ENCODE peak calls at places on chromosomes 5 and 9, in seven cellular contexts. One of them, this sample, is unnamed.

GRCh38 chr9:116152941-116153764 is 438 bp upstream of the PAPPA start:
- DNase-seq in neuronal stem cell: peak; percentile 36
- DNase-seq in IMR-90: peak; percentile 85
- DNase-seq in mesenchymal stem cell: peak; percentile 92
- DNase-seq in H9: peak; percentile 45
- DNase-seq in H1: no peak
- DNase-seq in mesendoderm: peak; percentile 54
- DNase-seq in this sample: peak; percentile 62

GRCh38 chr5:143318270-143318669 is 85.2 kb downstream of the NR3C1 start:
- DNase-seq in mesendoderm: no peak
- DNase-seq in neuronal stem cell: no peak
- DNase-seq in H9: no peak
- DNase-seq in IMR-90: no peak
- DNase-seq in H1: no peak
- DNase-seq in mesenchymal stem cell: no peak
- DNase-seq in this sample: no peak

GRCh38 chr5:177445052-177446016 is 1.3 kb upstream of the PRR7 start:
- DNase-seq in mesenchymal stem cell: no peak
- DNase-seq in H9: no peak
- DNase-seq in IMR-90: no peak
- DNase-seq in neuronal stem cell: no peak
- DNase-seq in mesendoderm: no peak
- DNase-seq in H1: no peak
- DNase-seq in this sample: no peak

GRCh38 chr9:100911273-100911672 is 117.3 kb upstream of the PLPPR1 start:
- DNase-seq in H9: no peak
- DNase-seq in neuronal stem cell: no peak
- DNase-seq in mesenchymal stem cell: no peak
- DNase-seq in IMR-90: no peak
- DNase-seq in H1: no peak
- DNase-seq in mesendoderm: no peak
- DNase-seq in this sample: no peak

GRCh38 chr5:66863343-66864170 is 267.4 kb downstream of the MAST4 start:
- DNase-seq in IMR-90: no peak
- DNase-seq in mesenchymal stem cell: no peak
- DNase-seq in neuronal stem cell: no peak
- DNase-seq in mesendoderm: peak; percentile 77
- DNase-seq in H1: no peak
- DNase-seq in H9: no peak
- DNase-seq in this sample: no peak

GRCh38 chr5:148860599-148860998 is 34.2 kb downstream of the ADRB2 start:
- DNase-seq in mesenchymal stem cell: no peak
- DNase-seq in IMR-90: peak; percentile 62
- DNase-seq in neuronal stem cell: no peak
- DNase-seq in mesendoderm: no peak
- DNase-seq in H1: no peak
- DNase-seq in H9: no peak
- DNase-seq in this sample: peak; percentile 83

GRCh38 chr5:1227669-1228068 is 2.5 kb downstream of the SLC6A18 start:
- DNase-seq in neuronal stem cell: no peak
- DNase-seq in mesenchymal stem cell: no peak
- DNase-seq in H9: no peak
- DNase-seq in H1: no peak
- DNase-seq in mesendoderm: no peak
- DNase-seq in IMR-90: peak; percentile 5
- DNase-seq in this sample: no peak

GRCh38 chr5:635321-636055 is 23.3 kb downstream of the CEP72 start:
- DNase-seq in mesendoderm: no peak
- DNase-seq in H1: peak; percentile 29
- DNase-seq in neuronal stem cell: no peak
- DNase-seq in IMR-90: no peak
- DNase-seq in mesenchymal stem cell: no peak
- DNase-seq in H9: no peak
- DNase-seq in this sample: peak; percentile 99

GRCh38 chr9:103802068-103802467 is 292.0 kb upstream of the SMC2 start:
- DNase-seq in IMR-90: no peak
- DNase-seq in H1: no peak
- DNase-seq in neuronal stem cell: no peak
- DNase-seq in mesendoderm: no peak
- DNase-seq in H9: no peak
- DNase-seq in mesenchymal stem cell: no peak
- DNase-seq in this sample: no peak

GRCh38 chr5:4208537-4208936 is 612.9 kb downstream of the IRX1 start:
- DNase-seq in H1: no peak
- DNase-seq in H9: no peak
- DNase-seq in neuronal stem cell: no peak
- DNase-seq in mesenchymal stem cell: no peak
- DNase-seq in mesendoderm: no peak
- DNase-seq in IMR-90: no peak
- DNase-seq in this sample: no peak

GRCh38 chr9:109715340-109715739 is 64.7 kb upstream of the PALM2AKAP2 start:
- DNase-seq in mesendoderm: peak; percentile 6
- DNase-seq in IMR-90: no peak
- DNase-seq in neuronal stem cell: no peak
- DNase-seq in H9: no peak
- DNase-seq in mesenchymal stem cell: no peak
- DNase-seq in H1: no peak
- DNase-seq in this sample: no peak

GRCh38 chr9:91177661-91178280 is 183.9 kb downstream of the AUH start:
- DNase-seq in H1: peak; percentile 24
- DNase-seq in neuronal stem cell: no peak
- DNase-seq in IMR-90: peak; percentile 65
- DNase-seq in mesendoderm: no peak
- DNase-seq in H9: no peak
- DNase-seq in mesenchymal stem cell: no peak
- DNase-seq in this sample: no peak

GRCh38 chr9:1454980-1455367 is 404.8 kb downstream of the DMRT2 start:
- DNase-seq in mesenchymal stem cell: no peak
- DNase-seq in H1: no peak
- DNase-seq in neuronal stem cell: no peak
- DNase-seq in mesendoderm: no peak
- DNase-seq in IMR-90: no peak
- DNase-seq in H9: no peak
- DNase-seq in this sample: no peak

GRCh38 chr9:108599571-108599970 is 256.2 kb downstream of the ACTL7B start:
- DNase-seq in mesenchymal stem cell: no peak
- DNase-seq in mesendoderm: no peak
- DNase-seq in IMR-90: no peak
- DNase-seq in H1: no peak
- DNase-seq in neuronal stem cell: no peak
- DNase-seq in H9: no peak
- DNase-seq in this sample: no peak

GRCh38 chr5:153959134-153959957 is 79.4 kb downstream of the FAM114A2 start:
- DNase-seq in H9: peak; percentile 82
- DNase-seq in H1: peak; percentile 61
- DNase-seq in mesenchymal stem cell: peak; percentile 46
- DNase-seq in IMR-90: peak; percentile 45
- DNase-seq in mesendoderm: peak; percentile 98
- DNase-seq in neuronal stem cell: peak; percentile 63
- DNase-seq in this sample: peak; percentile 51

GRCh38 chr5:128197911-128198522 is 114.5 kb downstream of the SLC12A2 start:
- DNase-seq in mesenchymal stem cell: no peak
- DNase-seq in mesendoderm: no peak
- DNase-seq in neuronal stem cell: no peak
- DNase-seq in IMR-90: no peak
- DNase-seq in H9: no peak
- DNase-seq in H1: no peak
- DNase-seq in this sample: no peak

GRCh38 chr5:115324021-115324420 is 27.6 kb upstream of the CCDC112 start:
- DNase-seq in H9: no peak
- DNase-seq in H1: no peak
- DNase-seq in IMR-90: peak; percentile 8
- DNase-seq in mesendoderm: no peak
- DNase-seq in neuronal stem cell: no peak
- DNase-seq in mesenchymal stem cell: no peak
- DNase-seq in this sample: no peak

GRCh38 chr5:108260858-108261170 is 121.1 kb downstream of the FBXL17 start:
- DNase-seq in H9: no peak
- DNase-seq in H1: no peak
- DNase-seq in mesendoderm: no peak
- DNase-seq in IMR-90: no peak
- DNase-seq in mesenchymal stem cell: no peak
- DNase-seq in neuronal stem cell: no peak
- DNase-seq in this sample: no peak

GRCh38 chr5:180119886-180120220 is 48.3 kb upstream of the RNF130 start:
- DNase-seq in mesenchymal stem cell: no peak
- DNase-seq in H9: no peak
- DNase-seq in neuronal stem cell: no peak
- DNase-seq in IMR-90: no peak
- DNase-seq in H1: no peak
- DNase-seq in mesendoderm: no peak
- DNase-seq in this sample: no peak

GRCh38 chr9:107612136-107612535 is 122.6 kb upstream of the KLF4 start:
- DNase-seq in H1: no peak
- DNase-seq in H9: no peak
- DNase-seq in mesenchymal stem cell: no peak
- DNase-seq in neuronal stem cell: no peak
- DNase-seq in mesendoderm: no peak
- DNase-seq in IMR-90: no peak
- DNase-seq in this sample: peak; percentile 25

GRCh38 chr5:83204651-83205050 is 127.3 kb downstream of the XRCC4 start:
- DNase-seq in mesenchymal stem cell: no peak
- DNase-seq in mesendoderm: no peak
- DNase-seq in H9: no peak
- DNase-seq in IMR-90: no peak
- DNase-seq in neuronal stem cell: no peak
- DNase-seq in H1: no peak
- DNase-seq in this sample: no peak

GRCh38 chr5:17228833-17229291 is 11.4 kb downstream of the BASP1 start:
- DNase-seq in mesenchymal stem cell: peak; percentile 52
- DNase-seq in IMR-90: peak; percentile 78
- DNase-seq in H1: no peak
- DNase-seq in neuronal stem cell: no peak
- DNase-seq in H9: no peak
- DNase-seq in mesendoderm: no peak
- DNase-seq in this sample: peak; percentile 43

GRCh38 chr9:82421498-82421897 is 432.9 kb downstream of the SPATA31D1 start:
- DNase-seq in H9: no peak
- DNase-seq in IMR-90: no peak
- DNase-seq in mesendoderm: no peak
- DNase-seq in mesenchymal stem cell: no peak
- DNase-seq in H1: no peak
- DNase-seq in neuronal stem cell: no peak
- DNase-seq in this sample: no peak

GRCh38 chr5:59366784-59367183 is 526.7 kb downstream of the PDE4D start:
- DNase-seq in mesendoderm: no peak
- DNase-seq in IMR-90: no peak
- DNase-seq in H1: no peak
- DNase-seq in mesenchymal stem cell: no peak
- DNase-seq in H9: no peak
- DNase-seq in neuronal stem cell: no peak
- DNase-seq in this sample: no peak

DNA sequence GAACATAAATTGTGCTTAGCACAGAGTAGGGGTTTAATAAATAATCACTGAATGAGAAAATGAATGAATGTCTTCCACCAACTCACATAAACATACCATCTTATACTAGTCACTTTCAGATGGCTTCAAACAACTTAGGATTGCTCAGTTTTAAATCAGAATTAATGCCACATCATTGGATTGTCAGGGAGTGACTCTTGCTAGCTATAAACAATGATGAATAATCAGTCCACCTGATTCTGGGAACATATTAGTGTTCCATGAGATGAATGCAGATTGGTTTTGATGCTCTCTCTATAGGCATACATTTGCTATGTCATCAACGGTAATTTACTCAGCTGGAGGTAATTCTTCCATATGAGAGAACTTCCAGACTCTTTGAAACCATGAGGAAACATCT is 97.4 kb downstream of the CDH9 start:
- DNase-seq in IMR-90: peak; percentile 31
- DNase-seq in H1: no peak
- DNase-seq in neuronal stem cell: no peak
- DNase-seq in mesendoderm: no peak
- DNase-seq in mesenchymal stem cell: peak; percentile 37
- DNase-seq in H9: no peak
- DNase-seq in this sample: no peak
- H4K8ac ChIP-seq in IMR-90: no peak overlapping the region
- H4K8ac ChIP-seq in H1: no peak overlapping the region
- H4K8ac ChIP-seq in neuronal stem cell: no peak overlapping the region
- H4K8ac ChIP-seq in mesendoderm: no peak overlapping the region
- H4K8ac ChIP-seq in mesenchymal stem cell: no peak overlapping the region
- H4K8ac ChIP-seq in H9: no peak overlapping the region
- H4K8ac ChIP-seq in this sample: no peak overlapping the region

GRCh38 chr5:169393907-169394306 is 93.0 kb upstream of the SLIT3 start:
- DNase-seq in neuronal stem cell: no peak
- DNase-seq in mesendoderm: no peak
- DNase-seq in mesenchymal stem cell: no peak
- DNase-seq in H9: no peak
- DNase-seq in IMR-90: no peak
- DNase-seq in H1: no peak
- DNase-seq in this sample: peak; percentile 29
- H3K23ac ChIP-seq in neuronal stem cell: no peak overlapping the region
- H3K23ac ChIP-seq in mesendoderm: no peak overlapping the region
- H3K23ac ChIP-seq in mesenchymal stem cell: no peak overlapping the region
- H3K23ac ChIP-seq in H9: no peak overlapping the region
- H3K23ac ChIP-seq in IMR-90: no peak overlapping the region
- H3K23ac ChIP-seq in H1: no peak overlapping the region
- H3K23ac ChIP-seq in this sample: no peak overlapping the region

DNA sequence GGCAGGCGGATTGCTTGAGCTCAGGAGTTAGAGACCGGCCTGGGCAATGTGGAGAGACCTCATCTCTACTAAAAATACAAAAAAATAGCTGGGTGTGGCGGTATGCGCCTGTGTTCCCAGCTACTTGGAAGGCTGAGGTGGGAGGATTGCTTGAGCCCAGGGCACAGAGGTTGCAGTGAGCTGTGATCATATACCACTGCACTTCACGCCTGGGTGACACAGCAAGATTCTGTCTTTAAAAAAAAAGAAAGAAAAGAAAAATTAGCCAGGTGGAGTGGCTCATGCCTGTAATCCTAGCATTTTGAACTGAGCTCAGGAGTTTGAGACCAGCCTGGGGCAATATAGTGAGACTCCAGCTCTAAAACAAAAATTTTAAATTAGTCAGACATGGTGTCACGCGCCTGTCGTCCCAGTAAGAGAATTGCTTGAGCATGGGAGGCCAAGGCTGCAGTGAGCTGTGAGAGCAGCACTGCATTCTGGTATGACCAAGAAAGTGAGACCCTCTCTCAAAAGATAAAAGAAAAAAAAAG is 18.0 kb downstream of the PLAA start:
- DNase-seq in neuronal stem cell: no peak
- DNase-seq in IMR-90: no peak
- DNase-seq in H9: no peak
- DNase-seq in H1: no peak
- DNase-seq in mesendoderm: no peak
- DNase-seq in mesenchymal stem cell: no peak
- DNase-seq in this sample: peak; percentile 84
- H4K8ac ChIP-seq in neuronal stem cell: no peak overlapping the region
- H4K8ac ChIP-seq in IMR-90: no peak overlapping the region
- H4K8ac ChIP-seq in H9: no peak overlapping the region
- H4K8ac ChIP-seq in H1: no peak overlapping the region
- H4K8ac ChIP-seq in mesendoderm: no peak overlapping the region
- H4K8ac ChIP-seq in mesenchymal stem cell: no peak overlapping the region
- H4K8ac ChIP-seq in this sample: no peak overlapping the region

DNA sequence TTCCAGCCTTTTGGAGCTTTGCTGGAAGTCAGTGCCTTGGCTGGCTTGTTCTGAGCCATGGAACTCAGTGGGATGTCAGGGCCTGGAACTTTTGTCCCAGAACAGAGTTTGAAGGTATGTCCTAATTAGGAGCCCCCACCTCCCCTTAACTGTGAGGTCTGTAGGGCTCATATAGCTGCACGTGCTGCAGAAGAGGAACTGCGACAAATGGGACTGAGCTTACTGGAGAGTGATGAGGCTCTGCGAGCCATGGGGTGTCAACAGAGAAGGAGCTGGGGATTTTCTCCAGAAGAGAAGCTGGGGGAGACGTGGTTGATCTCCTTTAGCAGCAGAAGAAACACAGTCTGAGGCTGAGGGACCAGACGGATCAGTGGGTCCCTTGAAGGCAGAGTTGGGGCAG is 10.9 kb downstream of the TMEM8B start:
- DNase-seq in H1: no peak
- DNase-seq in mesenchymal stem cell: no peak
- DNase-seq in H9: no peak
- DNase-seq in IMR-90: no peak
- DNase-seq in neuronal stem cell: no peak
- DNase-seq in mesendoderm: no peak
- DNase-seq in this sample: no peak
- H3K23ac ChIP-seq in H1: no peak overlapping the region
- H3K23ac ChIP-seq in mesenchymal stem cell: no peak overlapping the region
- H3K23ac ChIP-seq in H9: no peak overlapping the region
- H3K23ac ChIP-seq in IMR-90: no peak overlapping the region
- H3K23ac ChIP-seq in neuronal stem cell: no peak overlapping the region
- H3K23ac ChIP-seq in mesendoderm: no peak overlapping the region
- H3K23ac ChIP-seq in this sample: no peak overlapping the region

This sample was measured in trophoblast cell.